ENCODE peak calls at places on chromosomes 7 and 10, in five cellular contexts. Q is AG04449; G is stimulated activated CD4-positive, alpha-beta T cell treated with anti-CD3 and anti-CD28 coated beads, Interleukin-1b, Interleukin-23, amount 100 ng/mL, for 4 hours; B is HCT116; U is WTC11. J is an unnamed sample.

GRCh38 chr7:137342751-137343482 is 616 bp downstream of the PTN start:
- DNase-seq in Q (no peak), G (no peak), B (no peak), U (no peak), J (no peak)

GRCh38 chr10:120131183-120131582 is 238.7 kb downstream of the SEC23IP start:
- DNase-seq in Q (no peak), G (no peak), B (no peak), U (peak), J (no peak)

GRCh38 chr10:24820616-24821015 is 96.9 kb upstream of the ARHGAP21 start:
- DNase-seq in Q (no peak), G (no peak), B (no peak), U (no peak), J (peak)

GRCh38 chr7:138739859-138740258 is 38.7 kb upstream of the SVOPL start:
- DNase-seq in Q (no peak), G (no peak), B (no peak), U (no peak), J (no peak)

GRCh38 chr7:86823769-86824168 is 180.1 kb downstream of the GRM3 start:
- DNase-seq in Q (no peak), G (no peak), B (no peak), U (no peak), J (no peak)

GRCh38 chr10:79981673-79982485 is 33.0 kb upstream of the SFTPD start:
- DNase-seq in Q (no peak), G (no peak), B (peak), U (peak), J (peak)

GRCh38 chr10:43591303-43591904 is 14.8 kb upstream of the ZNF485 start:
- DNase-seq in Q (no peak), G (no peak), B (no peak), U (no peak), J (no peak)

GRCh38 chr7:106681815-106682495 is 21.0 kb upstream of the CCDC71L start:
- DNase-seq in Q (no peak), G (no peak), B (no peak), U (no peak), J (no peak)

GRCh38 chr7:12031638-12032037 is 179.5 kb upstream of the TMEM106B start:
- DNase-seq in Q (no peak), G (no peak), B (peak), U (no peak), J (no peak)

GRCh38 chr10:129541208-129541607 is 74.2 kb downstream of the MGMT start:
- DNase-seq in Q (no peak), G (no peak), B (no peak), U (no peak), J (no peak)

GRCh38 chr7:35718047-35718446 is 23.1 kb upstream of the HERPUD2 start:
- DNase-seq in Q (no peak), G (no peak), B (no peak), U (no peak), J (no peak)

GRCh38 chr7:510782-511281 is 8.8 kb downstream of the PDGFA start:
- DNase-seq in Q (no peak), G (no peak), B (no peak), U (no peak), J (no peak)

GRCh38 chr10:124016795-124017375 is 76.5 kb downstream of the CHST15 start:
- DNase-seq in Q (no peak), G (no peak), B (no peak), U (no peak), J (no peak)

GRCh38 chr10:75211007-75211735 is 575 bp downstream of the VDAC2 start:
- DNase-seq in Q (no peak), G (peak), B (no peak), U (no peak), J (no peak)

GRCh38 chr10:70579234-70580002 is 23.1 kb downstream of the PRF1 start:
- DNase-seq in Q (no peak), G (no peak), B (peak), U (no peak), J (no peak)

GRCh38 chr7:79984210-79984609 is 150.4 kb upstream of the GNAI1 start:
- DNase-seq in Q (no peak), G (no peak), B (no peak), U (no peak), J (no peak)

GRCh38 chr10:74683621-74684114 is 142.7 kb upstream of the KAT6B start:
- DNase-seq in Q (no peak), G (no peak), B (no peak), U (no peak), J (no peak)

GRCh38 chr10:130372866-130373265 is 236.7 kb downstream of the GLRX3 start:
- DNase-seq in Q (no peak), G (no peak), B (no peak), U (no peak), J (no peak)

GRCh38 chr10:50210876-50211275 is 40.4 kb downstream of the ASAH2 start:
- DNase-seq in Q (no peak), G (no peak), B (no peak), U (no peak), J (no peak)

GRCh38 chr10:86899670-86900276 is 57.6 kb downstream of the MMRN2 start:
- DNase-seq in Q (peak), G (no peak), B (peak), U (peak), J (no peak)

GRCh38 chr10:122461729-122462532 is 578 bp downstream of the HTRA1 start:
- DNase-seq in Q (no peak), G (no peak), B (no peak), U (no peak), J (no peak)

GRCh38 chr10:4532467-4532866 is 293.5 kb upstream of the AKR1E2 start:
- DNase-seq in Q (no peak), G (no peak), B (no peak), U (no peak), J (no peak)

GRCh38 chr10:117348236-117348635 is 27.0 kb downstream of the PDZD8 start:
- DNase-seq in Q (no peak), G (no peak), B (no peak), U (no peak), J (no peak)

GRCh38 chr7:107070710-107071109 is 26.2 kb downstream of the PRKAR2B start:
- DNase-seq in Q (no peak), G (no peak), B (no peak), U (no peak), J (no peak)

GRCh38 chr7:142812437-142813215 is 41.9 kb downstream of the PRSS2 start:
- DNase-seq in Q (no peak), G (no peak), B (no peak), U (no peak), J (no peak)

GRCh38 chr10:31101123-31101522 is 69.5 kb upstream of the ZNF438 start:
- DNase-seq in Q (no peak), G (peak), B (peak), U (no peak), J (peak)

GRCh38 chr7:32890553-32891045 is 961 bp downstream of the KBTBD2 start:
- DNase-seq in Q (no peak), G (no peak), B (peak), U (no peak), J (peak)